ENCODE peak calls at places on chromosomes 7 and 10, in seven cellular contexts. U, G, V, N, Q, W and C are unnamed samples.

GRCh38 chr7:47636111-47636692 is 54.3 kb upstream of the TNS3 start:
- DNase-seq in U (no peak), G (no peak), V (no peak), N (no peak), Q (no peak), W (no peak), C (no peak)

GRCh38 chr10:48306265-48306869 is at the start of gene MAPK8:
- DNase-seq in U (peak), G (peak), V (peak), N (peak), Q (peak), W (peak), C (peak)

GRCh38 chr10:70940834-70941568 is 52.6 kb upstream of the PCBD1 start:
- DNase-seq in U (no peak), G (no peak), V (no peak), N (no peak), Q (no peak), W (peak), C (no peak)

GRCh38 chr10:103652599-103653281 is 159.2 kb downstream of the NEURL1 start:
- DNase-seq in U (no peak), G (peak), V (no peak), N (no peak), Q (no peak), W (no peak), C (no peak)

GRCh38 chr10:111709630-111710029 is 473.9 kb downstream of the GPAM start:
- DNase-seq in U (no peak), G (no peak), V (no peak), N (no peak), Q (no peak), W (no peak), C (no peak)

GRCh38 chr10:27240891-27241639 is 468 bp upstream of the ACBD5 start:
- DNase-seq in U (no peak), G (no peak), V (peak), N (peak), Q (peak), W (no peak), C (no peak)

GRCh38 chr10:122373713-122374112 is 795 bp upstream of the PLEKHA1 start:
- DNase-seq in U (no peak), G (no peak), V (no peak), N (no peak), Q (peak), W (peak), C (no peak)

GRCh38 chr7:57328963-57329362 is 121.0 kb upstream of the ZNF716 start:
- DNase-seq in U (no peak), G (no peak), V (no peak), N (no peak), Q (no peak), W (no peak), C (no peak)

GRCh38 chr7:159040912-159041711 is 103.6 kb downstream of the VIPR2 start:
- DNase-seq in U (peak), G (peak), V (peak), N (no peak), Q (no peak), W (no peak), C (no peak)

GRCh38 chr7:28005075-28005847 is 175.3 kb downstream of the JAZF1 start:
- DNase-seq in U (no peak), G (peak), V (no peak), N (no peak), Q (peak), W (peak), C (no peak)

GRCh38 chr7:50436133-50436802 is 13.9 kb downstream of the FIGNL1 start:
- DNase-seq in U (no peak), G (no peak), V (no peak), N (no peak), Q (peak), W (peak), C (no peak)

GRCh38 chr10:12221323-12222298 is 25.6 kb downstream of the CDC123 start:
- DNase-seq in U (no peak), G (no peak), V (no peak), N (no peak), Q (peak), W (peak), C (no peak)

GRCh38 chr10:89301721-89302445 is at the start of gene IFIT2:
- DNase-seq in U (peak), G (peak), V (no peak), N (no peak), Q (no peak), W (peak), C (no peak)

GRCh38 chr10:17599089-17599488 is 18.1 kb downstream of the HACD1 start:
- DNase-seq in U (no peak), G (no peak), V (no peak), N (peak), Q (peak), W (peak), C (peak)

GRCh38 chr7:92722541-92722940 is 113.8 kb downstream of the CDK6 start:
- DNase-seq in U (no peak), G (no peak), V (no peak), N (no peak), Q (no peak), W (no peak), C (no peak)

GRCh38 chr7:77797734-77798393 is 370 bp downstream of the TMEM60 start:
- DNase-seq in U (no peak), G (peak), V (no peak), N (peak), Q (no peak), W (no peak), C (no peak)

GRCh38 chr10:132875435-132875834 is 66.9 kb downstream of the CFAP46 start:
- DNase-seq in U (no peak), G (no peak), V (no peak), N (no peak), Q (no peak), W (no peak), C (no peak)

GRCh38 chr10:73899401-73899780 is 11.5 kb upstream of the PLAU start:
- DNase-seq in U (no peak), G (no peak), V (no peak), N (no peak), Q (peak), W (peak), C (no peak)

GRCh38 chr10:34498821-34499220 is 316.3 kb downstream of the PARD3 start:
- DNase-seq in U (no peak), G (no peak), V (no peak), N (no peak), Q (no peak), W (peak), C (no peak)

GRCh38 chr7:17041324-17041723 is 159.5 kb upstream of the AGR3 start:
- DNase-seq in U (no peak), G (no peak), V (no peak), N (no peak), Q (peak), W (peak), C (no peak)

GRCh38 chr7:113464096-113464855 is 345.9 kb upstream of the SMIM30 start:
- DNase-seq in U (no peak), G (peak), V (no peak), N (no peak), Q (no peak), W (no peak), C (no peak)

GRCh38 chr10:93757766-93758509 is at the start of gene LGI1:
- DNase-seq in U (no peak), G (no peak), V (no peak), N (peak), Q (peak), W (peak), C (no peak)

DNA sequence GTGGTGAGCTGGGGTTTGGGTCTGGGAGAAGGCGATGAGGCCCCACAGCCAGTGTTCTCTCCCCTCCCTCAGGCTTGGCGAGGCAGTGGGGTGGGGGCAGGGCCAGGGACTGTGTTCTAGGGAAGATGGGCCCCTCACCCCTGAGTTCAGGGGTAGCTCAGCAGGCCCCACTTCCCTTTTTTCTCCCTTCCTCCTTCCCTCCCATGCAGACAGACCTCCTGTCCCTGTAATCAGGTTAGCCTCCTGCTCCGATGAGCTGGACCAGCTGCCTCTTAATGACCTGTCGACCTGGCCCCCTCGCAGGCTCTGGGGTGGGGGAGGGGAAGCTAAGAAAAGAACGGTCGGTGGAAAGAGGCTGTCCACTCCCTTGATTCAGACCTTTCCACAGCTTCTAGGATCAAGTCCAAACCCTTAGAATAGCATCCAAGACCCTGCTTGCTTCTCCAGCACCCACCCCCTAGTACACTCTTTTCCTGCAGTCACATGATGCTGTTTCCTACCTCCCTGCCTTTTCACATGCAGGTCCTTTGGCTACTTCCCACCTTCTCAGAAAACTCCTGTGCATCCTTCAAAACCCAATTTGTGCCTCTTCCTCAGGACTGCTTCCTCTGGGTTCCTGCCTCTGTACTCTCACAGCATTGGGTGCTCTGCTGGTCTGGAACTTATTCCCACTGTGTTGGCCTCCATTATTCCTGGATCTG is 64.1 kb downstream of the ZMIZ1 start:
- DNase-seq in U (no peak), G (no peak), V (no peak), N (peak), Q (peak), W (no peak), C (no peak)
- H3K27ac ChIP-seq in U (no peak), G (no peak), V (no peak), N (no peak), Q (no peak), W (peak), C (no peak)

GRCh38 chr10:91603173-91603572 is 29.7 kb downstream of the PPP1R3C start:
- DNase-seq in U (no peak), G (no peak), V (no peak), N (no peak), Q (no peak), W (no peak), C (no peak)

GRCh38 chr10:91605968-91606367 is 26.9 kb downstream of the PPP1R3C start:
- DNase-seq in U (no peak), G (no peak), V (peak), N (no peak), Q (no peak), W (no peak), C (no peak)

GRCh38 chr10:91604936-91605534 is 27.8 kb downstream of the PPP1R3C start:
- DNase-seq in U (no peak), G (no peak), V (no peak), N (no peak), Q (no peak), W (peak), C (no peak)

GRCh38 chr10:91603931-91604331 is 28.9 kb downstream of the PPP1R3C start:
- DNase-seq in U (no peak), G (no peak), V (no peak), N (no peak), Q (no peak), W (peak), C (no peak)

DNA sequence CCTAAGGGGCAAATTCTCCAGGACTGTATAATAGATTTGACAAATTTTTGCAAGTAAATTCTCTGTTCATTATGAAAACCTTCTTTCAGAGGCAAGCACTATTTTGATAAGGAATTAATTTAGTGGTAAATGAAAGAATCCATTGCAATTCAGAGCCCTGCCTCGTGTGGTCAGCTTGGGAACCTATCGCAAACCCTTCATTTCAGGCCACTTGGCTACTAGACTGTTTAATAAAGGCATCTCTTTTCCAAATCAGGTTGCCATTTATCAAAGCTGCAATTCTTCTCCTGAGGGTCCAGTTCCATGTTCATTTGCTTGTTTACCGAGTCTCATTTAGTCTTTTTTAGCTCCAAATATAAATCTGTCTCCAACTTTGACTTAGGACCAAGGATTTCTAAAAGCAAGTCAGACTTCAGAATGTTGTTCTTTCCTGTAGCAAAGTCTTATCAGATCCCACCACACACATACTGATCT is 28.4 kb downstream of the PPP1R3C start:
- DNase-seq in U (no peak), G (no peak), V (no peak), N (no peak), Q (no peak), W (peak), C (no peak)
- H3K4me3 ChIP-seq in U (no peak), G (no peak), V (no peak), N (no peak), Q (no peak), W (no peak), C (no peak)

DNA sequence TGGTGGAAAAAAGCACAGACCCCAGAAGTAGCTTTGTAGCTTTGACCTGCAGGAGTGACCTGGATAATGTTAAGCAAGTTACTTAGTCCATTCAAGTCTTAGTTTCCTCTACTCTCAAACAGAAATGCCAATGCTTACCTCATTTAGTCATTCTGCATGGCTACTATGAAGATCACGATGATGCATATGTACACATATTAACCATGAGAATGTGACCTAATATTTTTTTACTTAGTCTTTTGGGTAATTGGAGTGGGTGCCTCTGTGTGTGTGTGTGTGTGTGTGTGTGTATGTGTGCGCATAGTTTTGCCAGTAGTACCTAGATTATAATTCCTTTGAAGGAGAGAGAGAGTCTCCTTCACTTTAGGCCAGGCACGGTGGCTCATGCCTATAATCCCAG is 95.8 kb downstream of the NRP1 start:
- DNase-seq in U (no peak), G (no peak), V (no peak), N (no peak), Q (no peak), W (no peak), C (no peak)
- H3K27ac ChIP-seq in U (no peak), G (no peak), V (no peak), N (no peak), Q (no peak), W (peak), C (no peak)

GRCh38 chr10:99369551-99369950 is 40.4 kb downstream of the CNNM1 start:
- DNase-seq in U (no peak), G (no peak), V (no peak), N (no peak), Q (no peak), W (no peak), C (no peak)

GRCh38 chr10:99368646-99369045 is 39.5 kb downstream of the CNNM1 start:
- DNase-seq in U (no peak), G (no peak), V (no peak), N (no peak), Q (peak), W (no peak), C (no peak)

GRCh38 chr10:99372546-99373271 is 43.6 kb downstream of the CNNM1 start:
- DNase-seq in U (no peak), G (no peak), V (no peak), N (no peak), Q (peak), W (peak), C (no peak)

GRCh38 chr10:99369126-99369525 is 40.0 kb downstream of the CNNM1 start:
- DNase-seq in U (no peak), G (no peak), V (no peak), N (no peak), Q (no peak), W (no peak), C (no peak)

DNA sequence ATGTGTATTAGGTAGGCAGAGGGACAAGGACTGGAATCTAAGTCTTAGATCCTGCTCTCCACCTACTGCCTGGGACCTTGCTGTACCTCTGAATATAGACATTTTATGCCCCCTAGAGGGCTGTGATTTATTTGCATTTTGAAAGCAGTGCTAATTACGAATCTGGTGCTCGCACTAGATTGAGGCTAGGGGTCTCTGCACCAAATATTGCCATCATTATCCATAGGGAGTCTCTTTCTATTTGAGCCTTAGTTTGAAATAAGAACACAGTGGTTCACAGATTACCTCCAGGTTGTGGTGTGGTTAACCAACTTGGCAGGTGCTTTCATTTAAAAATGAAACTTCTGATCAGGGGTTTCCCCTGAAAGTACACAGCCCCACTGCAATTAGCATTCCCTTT is 41.8 kb downstream of the CNNM1 start:
- DNase-seq in U (no peak), G (no peak), V (no peak), N (peak), Q (peak), W (peak), C (no peak)
- H3K4me3 ChIP-seq in U (no peak), G (no peak), V (no peak), N (no peak), Q (no peak), W (no peak), C (no peak)